ENCODE peak calls at places on chromosomes 5 and 9, in four cellular contexts. Y is K562, M is GM12878, Q is IMR-90. N is an unnamed sample.

GRCh38 chr5:171495122-171495700 is 75.8 kb downstream of the FGF18 start:
- DNase-seq in Y (peak), M (no peak), Q (no peak), N (no peak)

GRCh38 chr5:140351609-140352334 is 5.4 kb upstream of the HBEGF start:
- DNase-seq in Q (peak), M (no peak), Y (peak), N (peak)

GRCh38 chr9:132857031-132857430 is 21.1 kb downstream of the AK8 start:
- DNase-seq in Y (no peak), Q (peak), M (no peak), N (no peak)

GRCh38 chr9:111728143-111728542 is 66.6 kb downstream of the SHOC1 start:
- DNase-seq in Q (peak), M (no peak), Y (no peak), N (peak)

GRCh38 chr5:6760636-6761035 is 47.4 kb downstream of the TENT4A start:
- DNase-seq in Y (no peak), M (no peak), Q (no peak), N (no peak)

GRCh38 chr5:10724799-10725507 is 36.1 kb downstream of the DAP start:
- DNase-seq in Q (peak), M (no peak), Y (peak), N (peak)

GRCh38 chr5:14327624-14328023 is 184.5 kb downstream of the TRIO start:
- DNase-seq in Q (no peak), Y (no peak), M (no peak), N (no peak)

GRCh38 chr5:54021413-54022155 is 288.8 kb downstream of the ARL15 start:
- DNase-seq in Y (peak), M (no peak), Q (peak), N (peak)

GRCh38 chr9:128550226-128550625 is 2.2 kb upstream of the SPTAN1 start:
- DNase-seq in M (no peak), Q (no peak), Y (no peak), N (no peak)

GRCh38 chr5:9519537-9519936 is 26.3 kb downstream of the SEMA5A start:
- DNase-seq in Y (no peak), Q (peak), M (no peak), N (no peak)

GRCh38 chr9:121272401-121272948 is 4.5 kb downstream of the GSN start:
- DNase-seq in Y (no peak), Q (no peak), M (no peak), N (no peak)

GRCh38 chr9:86968258-86968920 is 21.1 kb upstream of the GAS1 start:
- DNase-seq in Y (no peak), Q (no peak), M (no peak), N (no peak)

GRCh38 chr9:137971477-137972138 is 94.0 kb downstream of the CACNA1B start:
- DNase-seq in M (no peak), Q (no peak), Y (no peak), N (no peak)

GRCh38 chr9:94210616-94211603 is 48.2 kb upstream of the ZNF169 start:
- DNase-seq in Y (no peak), M (no peak), Q (no peak), N (no peak)

GRCh38 chr5:128081111-128081865 is 2.3 kb upstream of the SLC12A2 start:
- DNase-seq in M (no peak), Y (peak), Q (no peak), N (no peak)

GRCh38 chr5:148928141-148928540 is 101.7 kb downstream of the ADRB2 start:
- DNase-seq in Q (peak), Y (no peak), M (no peak), N (peak)

GRCh38 chr9:75229605-75230332 is 141.5 kb downstream of the OSTF1 start:
- DNase-seq in Q (no peak), Y (no peak), M (no peak), N (peak)

GRCh38 chr9:4491621-4491975 is 1.3 kb downstream of the SLC1A1 start:
- DNase-seq in Q (no peak), Y (no peak), M (no peak), N (no peak)
- H3K4me3 ChIP-seq in Q (peak), Y (no peak), M (peak), N (peak)

DNA sequence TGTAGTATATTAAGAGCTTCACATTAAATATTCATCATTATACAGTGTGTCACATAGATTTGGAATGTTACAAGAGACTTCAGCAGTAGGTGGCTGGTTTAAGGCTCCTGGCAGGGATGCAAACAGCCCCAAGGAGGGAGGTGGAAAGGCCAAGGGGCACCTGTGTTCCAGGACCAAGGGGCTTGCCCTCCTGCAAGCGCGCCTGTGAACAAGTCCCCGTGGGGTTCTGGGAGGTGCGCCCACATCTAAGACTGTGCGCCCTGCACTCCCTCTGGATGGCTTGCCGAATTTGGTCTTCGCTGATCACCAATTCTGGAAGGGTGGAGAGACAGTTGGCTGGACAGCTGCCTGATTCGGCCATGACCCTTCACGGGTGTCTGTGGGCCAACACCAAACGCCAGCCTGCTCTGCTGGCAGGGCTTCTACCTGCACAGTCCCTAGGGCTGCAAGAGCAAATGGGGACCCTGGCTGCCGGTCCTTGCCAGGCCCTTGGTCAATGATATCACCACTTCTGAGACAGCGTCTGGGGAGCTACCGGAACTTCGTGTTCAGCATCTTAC is 12.1 kb upstream of the SLC25A51 start:
- DNase-seq in Q (no peak), Y (no peak), M (no peak), N (no peak)
- TF ChIP-seq FOS in Q (no peak), Y (no peak), M (no peak), N (no peak)

GRCh38 chr9:33320230-33320567 is 29.9 kb downstream of the NFX1 start:
- DNase-seq in Q (no peak), M (no peak), Y (no peak), N (no peak)
- H3K4me3 ChIP-seq in Q (no peak), M (no peak), Y (no peak), N (no peak)

GRCh38 chr5:97778451-97778850 is 595.4 kb upstream of the RIOK2 start:
- DNase-seq in Q (peak), M (no peak), Y (no peak), N (no peak)
- TF ChIP-seq FOS in Q (no peak), M (no peak), Y (no peak), N (no peak)

GRCh38 chr9:76613150-76613781 is 151.0 kb upstream of the PCA3 start:
- DNase-seq in Q (no peak), M (no peak), Y (no peak), N (no peak)

GRCh38 chr9:76617510-76618194 is 146.6 kb upstream of the PCA3 start:
- DNase-seq in Q (no peak), M (no peak), Y (no peak), N (no peak)

GRCh38 chr9:76616780-76617179 is 147.5 kb upstream of the PCA3 start:
- DNase-seq in Q (no peak), Y (no peak), M (no peak), N (no peak)

GRCh38 chr9:76613980-76614379 is 150.3 kb upstream of the PCA3 start:
- DNase-seq in Y (no peak), M (no peak), Q (no peak), N (no peak)

GRCh38 chr9:76615149-76615548 is 149.1 kb upstream of the PCA3 start:
- DNase-seq in Y (no peak), M (no peak), Q (peak), N (no peak)
- H3K4me3 ChIP-seq in Y (no peak), M (no peak), Q (no peak), N (no peak)

DNA sequence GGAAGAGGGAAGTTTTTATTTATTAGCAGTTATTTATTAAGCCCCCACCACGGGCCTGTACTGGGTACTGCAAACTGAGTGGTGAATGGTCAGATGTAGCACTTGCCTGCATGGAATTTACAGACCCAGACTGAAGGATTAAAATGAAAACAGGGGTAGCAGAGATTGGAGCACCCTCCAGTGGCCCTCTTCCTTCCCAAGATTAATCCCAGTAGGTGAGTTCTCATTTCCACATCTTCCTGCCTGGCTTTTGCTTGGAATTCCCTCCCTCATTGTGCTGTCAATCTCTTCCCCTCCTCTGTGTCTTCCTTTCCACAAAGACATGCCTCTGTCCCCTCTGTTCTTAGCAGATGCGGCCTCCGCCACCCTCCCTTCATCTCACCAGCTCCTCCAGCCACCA is 39.2 kb downstream of the MVB12B start:
- DNase-seq in Y (no peak), Q (no peak), M (no peak), N (no peak)
- TF ChIP-seq FOS in Y (no peak), Q (no peak), M (no peak), N (no peak)

DNA sequence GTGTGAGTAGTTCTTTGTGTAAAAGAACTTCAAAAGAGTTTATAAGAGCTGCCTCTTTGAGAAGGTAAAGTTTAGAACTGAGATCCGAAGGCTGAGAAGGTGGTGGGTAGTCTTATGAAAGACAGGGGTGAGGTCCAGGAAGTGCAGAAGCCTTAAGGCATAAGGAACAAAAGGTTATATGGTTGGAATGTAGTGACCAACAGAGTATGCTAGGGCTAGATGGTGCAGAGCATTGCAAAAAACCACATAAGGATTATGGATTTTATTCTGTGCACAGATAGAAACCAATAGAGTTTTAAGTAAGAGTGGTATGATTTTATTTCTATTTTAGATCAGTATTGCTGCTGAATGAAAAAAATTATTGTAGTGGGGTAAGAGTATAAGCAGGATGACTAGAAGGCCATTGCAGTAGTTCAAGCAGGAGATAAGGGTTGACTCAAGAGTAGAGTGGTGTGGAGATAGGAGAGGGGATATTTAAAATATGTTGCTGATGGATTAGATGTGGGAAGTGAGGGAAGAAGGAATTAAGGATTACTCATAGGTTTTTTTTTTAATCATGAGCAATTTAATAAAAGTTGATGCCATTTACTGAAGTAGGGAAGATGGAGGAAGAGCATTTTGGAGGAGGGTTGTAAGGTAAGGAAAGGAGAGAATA is 3.7 kb downstream of the RECK start:
- DNase-seq in Y (no peak), Q (peak), M (no peak), N (peak)
- H3K4me3 ChIP-seq in Y (no peak), Q (peak), M (no peak), N (no peak)

GRCh38 chr5:65015767-65016166 is 247.0 kb downstream of the CWC27 start:
- DNase-seq in M (no peak), Y (no peak), Q (no peak), N (no peak)
- TF ChIP-seq FOS in M (no peak), Y (no peak), Q (no peak), N (no peak)

GRCh38 chr5:59037453-59038168 is 454.7 kb downstream of the RAB3C start:
- DNase-seq in M (no peak), Y (no peak), Q (no peak), N (no peak)
- H3K4me3 ChIP-seq in M (no peak), Y (no peak), Q (peak), N (no peak)

N was measured in endothelial cell of umbilical vein.